ENCODE peak calls at places on chromosomes 1 and 21, in five cellular contexts. U is CD8-positive, alpha-beta memory T cell; P is stimulated activated naive B cell treated with anti-CD40 and anti-IgM and Interleukin-4, amounts not matched to agents 10 μg/mL and 1 μg/mL and 100 μg/mL, for 72 hours; Q is mucosa of descending colon; B is myocyte. K is an unnamed sample.

GRCh38 chr1:66436378-66437135 is 97.4 kb upstream of the SGIP1 start:
- DNase-seq in U (peak; percentile 19), P (peak; percentile 46), Q (no peak), B (peak; percentile 52), K (no peak)

GRCh38 chr1:214791961-214792360 is 189.0 kb downstream of the CENPF start:
- DNase-seq in U (no peak), P (no peak), Q (no peak), B (no peak), K (no peak)

GRCh38 chr1:33441088-33441745 is 10.3 kb upstream of the PHC2 start:
- DNase-seq in U (no peak), P (no peak), Q (no peak), B (no peak), K (no peak)

GRCh38 chr1:81113688-81114087 is 687.0 kb upstream of the ADGRL2 start:
- DNase-seq in U (no peak), P (no peak), Q (no peak), B (no peak), K (no peak)

GRCh38 chr1:6464514-6464836 is 1.5 kb downstream of the TNFRSF25 start:
- DNase-seq in U (no peak), P (no peak), Q (peak; percentile 78), B (no peak), K (no peak)

GRCh38 chr21:43291347-43291950 is 122.6 kb downstream of the CRYAA start:
- DNase-seq in U (no peak), P (no peak), Q (no peak), B (no peak), K (no peak)

GRCh38 chr1:66371233-66372005 is 162.5 kb upstream of the SGIP1 start:
- DNase-seq in U (no peak), P (peak; percentile 72), Q (no peak), B (no peak), K (no peak)

GRCh38 chr1:160773088-160773487 is 22.9 kb upstream of the LY9 start:
- DNase-seq in U (no peak), P (no peak), Q (no peak), B (no peak), K (no peak)

GRCh38 chr1:2274231-2274967 is 46.3 kb downstream of the SKI start:
- DNase-seq in U (no peak), P (no peak), Q (no peak), B (no peak), K (no peak)